ENCODE peak calls at places on chromosomes 12 and 14, in nine cellular contexts. D, R, Q, B, N, A, U, F and L are unnamed samples.

GRCh38 chr14:54312166-54312801 is 84.5 kb upstream of the CDKN3 start:
- DNase-seq in D (peak), R (peak), Q (no peak), B (peak), N (no peak), A (no peak), U (no peak), F (no peak), L (no peak)

GRCh38 chr14:81400852-81401251 is 728 bp upstream of the STON2 start:
- DNase-seq in D (peak), R (peak), Q (no peak), B (peak), N (no peak), A (no peak), U (no peak), F (no peak), L (no peak)

GRCh38 chr12:30646821-30647220 is 48.8 kb downstream of the IPO8 start:
- DNase-seq in D (no peak), R (no peak), Q (no peak), B (no peak), N (no peak), A (no peak), U (no peak), F (no peak), L (no peak)

GRCh38 chr14:105067140-105067968 is 2.1 kb upstream of the GPR132 start:
- DNase-seq in D (peak), R (no peak), Q (no peak), B (no peak), N (peak), A (no peak), U (peak), F (no peak), L (no peak)

GRCh38 chr14:61470261-61470953 is 149.0 kb downstream of the PRKCH start:
- DNase-seq in D (peak), R (no peak), Q (peak), B (peak), N (no peak), A (no peak), U (no peak), F (no peak), L (no peak)

GRCh38 chr12:107349839-107350238 is 256.5 kb upstream of the CRY1 start:
- DNase-seq in D (no peak), R (no peak), Q (no peak), B (no peak), N (no peak), A (no peak), U (no peak), F (no peak), L (no peak)

GRCh38 chr14:75042040-75042439 is 9.2 kb downstream of the MLH3 start:
- DNase-seq in D (peak), R (no peak), Q (peak), B (no peak), N (no peak), A (no peak), U (no peak), F (no peak), L (no peak)

GRCh38 chr12:89695830-89696229 is 12.8 kb downstream of the ATP2B1 start:
- DNase-seq in D (no peak), R (no peak), Q (no peak), B (no peak), N (no peak), A (no peak), U (no peak), F (no peak), L (no peak)

GRCh38 chr14:48086516-48086915 is 411.1 kb upstream of the MDGA2 start:
- DNase-seq in D (no peak), R (no peak), Q (no peak), B (no peak), N (no peak), A (no peak), U (no peak), F (no peak), L (no peak)

GRCh38 chr14:43540948-43541347 is 966.1 kb downstream of the FSCB start:
- DNase-seq in D (no peak), R (no peak), Q (no peak), B (no peak), N (no peak), A (no peak), U (no peak), F (no peak), L (no peak)

GRCh38 chr12:88519802-88520435 is 60.4 kb downstream of the KITLG start:
- DNase-seq in D (no peak), R (no peak), Q (no peak), B (no peak), N (no peak), A (no peak), U (no peak), F (no peak), L (no peak)

GRCh38 chr12:113862570-113863454 is 103.3 kb downstream of the RBM19 start:
- DNase-seq in D (peak), R (no peak), Q (no peak), B (peak), N (no peak), A (no peak), U (peak), F (no peak), L (no peak)

GRCh38 chr14:79051009-79051710 is 881.0 kb downstream of the NRXN3 start:
- DNase-seq in D (peak), R (no peak), Q (no peak), B (no peak), N (no peak), A (no peak), U (no peak), F (no peak), L (no peak)

GRCh38 chr14:90513151-90514014 is 116.6 kb downstream of the CALM1 start:
- DNase-seq in D (no peak), R (peak), Q (peak), B (no peak), N (no peak), A (no peak), U (no peak), F (no peak), L (peak)

GRCh38 chr12:98741615-98742265 is 96.7 kb downstream of the APAF1 start:
- DNase-seq in D (no peak), R (no peak), Q (peak), B (no peak), N (no peak), A (no peak), U (no peak), F (no peak), L (no peak)

GRCh38 chr14:21072781-21073339 is 2.8 kb downstream of the ARHGEF40 start:
- DNase-seq in D (no peak), R (no peak), Q (no peak), B (no peak), N (no peak), A (no peak), U (no peak), F (no peak), L (no peak)